ENCODE peak calls at places on chromosomes 12 and 14, in four cellular contexts. S is neural progenitor cell, H is right atrium auricular region, T is mammary epithelial cell. I is an unnamed sample.

GRCh38 chr12:28780096-28780495 is 369.0 kb upstream of the FAR2 start:
- DNase-seq in S (no peak), H (no peak), T (peak), I (no peak)

GRCh38 chr14:89842852-89843251 is 111.7 kb downstream of the EFCAB11 start:
- DNase-seq in S (no peak), H (no peak), T (no peak), I (no peak)

GRCh38 chr14:30855345-30856037 is 18.9 kb upstream of the COCH start:
- DNase-seq in S (no peak), H (no peak), T (no peak), I (no peak)

GRCh38 chr12:111586986-111587385 is 12.1 kb downstream of the ATXN2 start:
- DNase-seq in S (no peak), H (no peak), T (no peak), I (no peak)

GRCh38 chr12:46492471-46493351 is 120.1 kb upstream of the SLC38A2 start:
- DNase-seq in S (no peak), H (no peak), T (peak), I (no peak)

GRCh38 chr12:112927925-112928324 is 10.3 kb upstream of the OAS3 start:
- DNase-seq in S (no peak), H (no peak), T (no peak), I (no peak)

GRCh38 chr12:91138337-91138905 is 27.1 kb upstream of the LUM start:
- DNase-seq in S (peak), H (no peak), T (no peak), I (no peak)

GRCh38 chr14:33435911-33436310 is 497.2 kb downstream of the NPAS3 start:
- DNase-seq in S (no peak), H (no peak), T (peak), I (no peak)

GRCh38 chr12:105453306-105453705 is 122.8 kb downstream of the C12orf75 start:
- DNase-seq in S (no peak), H (no peak), T (no peak), I (no peak)

GRCh38 chr14:63939006-63939270 is 86.1 kb downstream of the SYNE2 start:
- DNase-seq in S (no peak), H (no peak), T (no peak), I (no peak)

GRCh38 chr14:55721353-55721752 is 141.3 kb downstream of the KTN1 start:
- DNase-seq in S (no peak), H (peak), T (peak), I (no peak)

GRCh38 chr14:54440870-54441868 is at the start of gene CNIH1:
- DNase-seq in S (peak), H (peak), T (peak), I (peak)

GRCh38 chr12:5248230-5248629 is 183.7 kb upstream of the NTF3 start:
- DNase-seq in S (no peak), H (no peak), T (no peak), I (no peak)

GRCh38 chr12:101933866-101934514 is 56.6 kb downstream of the DRAM1 start:
- DNase-seq in S (no peak), H (peak), T (no peak), I (no peak)

DNA sequence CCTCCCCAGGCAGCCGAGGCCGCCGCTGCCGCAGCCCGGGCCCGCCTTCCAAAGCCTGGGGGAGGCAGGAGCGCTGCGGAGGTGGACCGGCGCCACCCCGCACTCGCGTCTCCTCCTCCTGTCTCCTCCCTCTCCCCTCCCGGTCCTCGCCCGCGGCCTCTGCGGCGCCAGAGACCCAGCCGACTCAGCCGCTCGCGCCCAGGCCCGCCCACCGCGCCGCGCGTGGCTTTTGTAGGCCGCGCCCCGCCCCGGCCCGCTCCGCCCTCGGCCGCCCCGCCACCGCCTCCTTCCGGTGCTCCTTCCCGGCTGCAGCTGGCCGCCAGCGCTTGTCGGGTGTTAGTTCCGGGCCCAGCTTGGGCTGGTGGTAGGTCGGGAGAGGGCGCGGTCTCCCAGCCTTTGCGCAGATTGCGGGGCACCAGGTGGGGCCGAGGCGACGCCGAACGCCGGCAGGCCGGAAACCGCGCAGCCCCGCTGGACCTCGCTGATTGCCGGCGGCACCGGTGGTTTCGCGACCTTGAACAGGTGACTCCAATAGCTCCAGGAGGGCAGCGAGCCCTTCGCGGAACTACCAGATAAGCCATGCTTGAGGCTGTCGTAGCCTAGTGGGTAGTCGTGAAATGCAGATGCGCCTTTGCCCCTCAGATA is at the start of gene CAPRIN2:
- DNase-seq in S (peak), H (peak), T (peak), I (peak)
- TF ChIP-seq CTCF in S (peak), H (peak), T (peak), I (peak)

GRCh38 chr14:56731187-56731586 is 79.1 kb downstream of the OTX2 start:
- DNase-seq in S (no peak), H (no peak), T (no peak), I (no peak)
- TF ChIP-seq CTCF in S (no peak), H (no peak), T (no peak), I (no peak)

GRCh38 chr12:34292736-34293625 is 270.7 kb downstream of the ALG10 start:
- DNase-seq in S (no peak), H (no peak), T (no peak), I (no peak)
- TF ChIP-seq CTCF in S (no peak), H (no peak), T (no peak), I (no peak)

DNA sequence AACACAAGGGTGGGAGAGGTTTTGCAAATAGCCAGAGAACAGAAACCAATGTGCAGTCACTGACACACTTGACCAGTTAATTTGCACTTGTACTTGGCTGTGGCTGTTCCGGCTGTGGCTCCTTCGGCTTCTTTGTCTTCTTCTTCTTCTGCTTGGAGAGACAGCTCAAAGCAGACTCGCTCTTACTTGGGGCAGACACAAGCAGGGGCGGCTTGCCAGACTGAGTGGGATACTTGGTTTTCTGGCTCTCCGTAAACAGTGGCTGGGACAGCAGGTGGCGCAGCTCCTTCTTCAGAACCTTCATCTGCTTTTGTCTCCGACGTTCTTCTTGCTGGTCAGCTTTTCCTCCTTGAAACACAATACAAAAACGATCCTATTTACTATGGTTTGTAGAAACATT is 25.0 kb downstream of the OTUB2 start:
- DNase-seq in S (peak), H (peak), T (peak), I (no peak)
- TF ChIP-seq CTCF in S (peak), H (no peak), T (peak), I (peak)

GRCh38 chr14:58792421-58792820 is 154.7 kb downstream of the DACT1 start:
- DNase-seq in S (no peak), H (no peak), T (no peak), I (no peak)

GRCh38 chr14:58796636-58797429 is 159.1 kb downstream of the DACT1 start:
- DNase-seq in S (peak), H (no peak), T (peak), I (no peak)

GRCh38 chr14:58793096-58793740 is 155.5 kb downstream of the DACT1 start:
- DNase-seq in S (no peak), H (no peak), T (no peak), I (no peak)

GRCh38 chr14:58796201-58796600 is 158.4 kb downstream of the DACT1 start:
- DNase-seq in S (no peak), H (no peak), T (no peak), I (no peak)

DNA sequence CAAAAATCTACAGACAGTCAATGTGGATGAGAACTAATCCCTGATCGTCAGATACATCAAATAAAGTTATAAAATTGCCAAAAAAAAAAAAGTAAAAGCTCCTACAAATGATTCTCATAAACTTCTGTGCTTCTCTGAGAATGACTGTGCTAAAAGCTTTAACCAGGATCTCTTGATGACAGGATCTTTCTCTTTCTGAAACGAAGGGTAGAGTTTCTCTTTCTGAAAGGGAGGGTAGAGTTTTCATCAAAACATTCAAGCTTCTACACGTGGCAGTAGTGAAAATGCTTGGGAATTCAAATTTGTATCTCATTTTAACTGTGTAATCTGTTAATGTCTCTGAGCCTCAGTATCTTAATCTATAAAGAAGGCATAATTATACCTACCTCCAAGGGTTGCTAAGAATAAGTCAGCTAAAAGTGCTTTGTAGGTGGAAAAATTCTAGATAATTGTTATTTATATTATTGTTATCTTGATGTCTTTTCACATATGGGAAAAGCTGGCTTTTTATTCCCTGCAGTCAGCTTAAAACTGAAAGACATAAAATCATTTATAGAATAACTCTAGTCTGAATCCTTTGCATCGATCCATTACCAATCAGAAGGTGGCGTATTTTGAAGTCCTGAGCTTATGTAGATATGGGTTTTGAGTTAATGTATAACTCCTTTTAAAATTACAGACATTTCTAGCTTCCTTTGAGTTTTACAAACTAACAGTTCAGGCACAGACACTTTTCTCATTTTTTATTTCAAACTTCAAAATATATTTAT is 157.4 kb downstream of the DACT1 start:
- DNase-seq in S (no peak), H (no peak), T (no peak), I (no peak)
- TF ChIP-seq CTCF in S (no peak), H (no peak), T (no peak), I (no peak)

DNA sequence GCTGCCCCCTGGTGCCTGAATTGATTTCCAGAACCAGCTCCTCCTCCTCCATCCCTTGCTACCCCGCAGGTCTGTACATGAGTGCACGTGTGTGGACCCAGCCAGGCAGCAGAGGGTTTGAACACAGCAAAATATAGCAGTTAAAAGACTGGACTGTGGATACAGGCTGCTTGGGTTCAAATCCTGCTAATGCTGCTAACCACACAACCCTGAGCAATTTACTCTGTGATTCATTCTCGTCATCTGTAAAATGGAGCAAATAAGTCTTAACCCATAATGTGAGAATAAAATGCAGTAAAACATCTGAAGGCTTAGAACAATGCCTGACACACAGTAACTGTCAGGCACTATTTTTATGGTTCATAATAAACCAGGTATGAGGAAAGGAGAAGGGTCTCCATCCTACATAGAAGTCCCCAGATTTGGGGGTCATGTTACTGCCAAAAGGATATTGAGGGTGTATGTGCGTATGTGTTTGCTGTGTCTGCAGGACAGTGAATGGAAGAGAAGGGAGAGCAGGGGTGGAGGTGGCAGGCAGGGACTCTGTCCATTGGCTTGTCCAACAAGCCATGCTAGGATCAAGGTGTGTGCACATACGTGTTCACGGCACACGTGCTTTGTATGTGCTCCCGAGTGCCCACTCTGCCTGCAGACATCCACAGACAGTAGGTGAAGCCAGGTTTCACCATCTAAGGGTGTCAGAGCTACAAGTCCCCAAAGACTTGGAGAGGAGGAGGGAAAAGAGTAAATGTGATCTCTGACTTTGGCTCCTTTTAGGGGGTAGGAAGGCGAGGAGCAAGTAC is 1.5 kb upstream of the STAT6 start:
- DNase-seq in S (no peak), H (no peak), T (no peak), I (no peak)
- TF ChIP-seq CTCF in S (peak), H (peak), T (peak), I (peak)

GRCh38 chr14:61751475-61751989 is 10.7 kb upstream of the SNAPC1 start:
- DNase-seq in S (no peak), H (no peak), T (no peak), I (no peak)

GRCh38 chr14:61756135-61756534 is 6.1 kb upstream of the SNAPC1 start:
- DNase-seq in S (no peak), H (no peak), T (no peak), I (no peak)

GRCh38 chr14:61754627-61755381 is 7.4 kb upstream of the SNAPC1 start:
- DNase-seq in S (no peak), H (no peak), T (no peak), I (no peak)

GRCh38 chr14:61752626-61753025 is 9.6 kb upstream of the SNAPC1 start:
- DNase-seq in S (no peak), H (no peak), T (no peak), I (no peak)

GRCh38 chr14:61753631-61754030 is 8.6 kb upstream of the SNAPC1 start:
- DNase-seq in S (no peak), H (no peak), T (no peak), I (no peak)
- TF ChIP-seq CTCF in S (no peak), H (no peak), T (peak), I (no peak)

GRCh38 chr12:98644433-98644711 is 216 bp downstream of the IKBIP start:
- DNase-seq in S (no peak), H (no peak), T (peak), I (peak)
- TF ChIP-seq CTCF in S (no peak), H (no peak), T (peak), I (peak)

GRCh38 chr14:49464885-49465284 is 121.3 kb downstream of the RPS29 start:
- DNase-seq in S (peak), H (no peak), T (no peak), I (no peak)
- TF ChIP-seq CTCF in S (peak), H (no peak), T (no peak), I (peak)

DNA sequence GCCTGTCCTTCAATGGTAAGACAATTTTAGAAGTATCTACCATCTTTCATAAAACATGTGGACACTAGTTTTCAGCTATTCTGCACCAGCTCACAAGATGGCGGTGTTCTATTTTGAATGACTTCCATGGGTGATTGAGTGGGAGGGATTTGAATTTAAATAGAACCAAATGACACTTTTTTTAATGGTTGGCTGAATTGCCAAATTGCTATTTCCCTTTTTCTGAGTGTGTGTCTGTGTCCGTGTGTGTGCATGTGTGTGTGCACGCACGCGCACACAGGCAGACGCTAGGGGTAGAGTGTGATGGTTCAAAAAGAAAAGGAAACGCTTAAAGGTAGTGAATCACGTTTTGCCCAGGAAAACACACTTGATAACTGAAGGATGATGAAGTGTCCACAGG is 362.6 kb downstream of the DAD1 start:
- DNase-seq in S (peak), H (no peak), T (peak), I (no peak)
- TF ChIP-seq CTCF in S (peak), H (no peak), T (peak), I (peak)

I was measured in progenitor cell of endocrine pancreas.